ENCODE peak calls at places on chromosomes 13 and 19, in four cellular contexts. R, B, D and M are unnamed samples.

GRCh38 chr13:109971745-109972090 is 185.3 kb upstream of the IRS2 start:
- DNase-seq in R (peak; percentile 3), B (peak; percentile 66), D (no peak), M (no peak)

GRCh38 chr19:5957132-5957531 is 20.8 kb downstream of the RANBP3 start:
- DNase-seq in R (no peak), B (peak; percentile 58), D (no peak), M (no peak)

GRCh38 chr19:1826557-1827521 is 14.8 kb upstream of the ATP8B3 start:
- DNase-seq in R (no peak), B (no peak), D (no peak), M (no peak)

GRCh38 chr19:48342841-48343540 is 17.6 kb downstream of the EMP3 start:
- DNase-seq in R (peak; percentile 73), B (peak; percentile 57), D (no peak), M (peak; percentile 46)

GRCh38 chr13:40983269-40983668 is 35.8 kb downstream of the ELF1 start:
- DNase-seq in R (peak; percentile 57), B (peak; percentile 58), D (no peak), M (no peak)

GRCh38 chr19:35858311-35858710 is 1.6 kb downstream of the KIRREL2 start:
- DNase-seq in R (no peak), B (no peak), D (no peak), M (no peak)

GRCh38 chr13:68291595-68291994 is 1061.5 kb upstream of the PCDH9 start:
- DNase-seq in R (no peak), B (no peak), D (no peak), M (no peak)

GRCh38 chr19:6423499-6424189 is 967 bp downstream of the KHSRP start:
- DNase-seq in R (peak; percentile 60), B (peak; percentile 33), D (no peak), M (peak; percentile 47)

GRCh38 chr13:29937836-29938235 is 87.4 kb upstream of the UBL3 start:
- DNase-seq in R (no peak), B (no peak), D (no peak), M (no peak)

DNA sequence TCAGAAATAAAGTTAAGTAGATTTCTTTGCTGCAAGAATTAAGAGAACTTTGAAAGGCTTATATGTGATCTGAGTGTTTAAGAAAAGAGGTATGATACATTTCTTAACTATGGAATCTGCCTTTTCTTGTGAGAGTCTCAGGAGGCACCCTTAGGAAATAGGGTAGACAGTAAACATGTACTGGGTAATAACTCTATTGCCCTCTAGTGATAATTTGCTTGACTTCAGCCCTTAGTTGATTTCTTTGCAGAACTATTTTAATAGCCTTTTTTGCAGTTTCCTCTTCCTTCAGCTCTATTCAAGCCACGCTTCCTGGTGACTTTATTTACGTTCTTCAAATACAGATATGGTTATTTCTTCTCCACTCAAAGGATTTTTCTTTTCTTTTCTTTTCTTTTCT is 37.0 kb upstream of the CCNA1 start:
- DNase-seq in R (peak; percentile 81), B (peak; percentile 53), D (no peak), M (peak; percentile 84)
- TF ChIP-seq CTCF in R (peak; percentile 60), B (peak; percentile 37), D (no peak), M (peak; percentile 77)

GRCh38 chr13:114237415-114238112 is 2.9 kb downstream of the CDC16 start:
- DNase-seq in R (no peak), B (no peak), D (no peak), M (no peak)

GRCh38 chr13:114234266-114234644 is 442 bp upstream of the CDC16 start:
- DNase-seq in R (no peak), B (no peak), D (no peak), M (no peak)

GRCh38 chr13:114236224-114236623 is 1.5 kb downstream of the CDC16 start:
- DNase-seq in R (no peak), B (no peak), D (no peak), M (no peak)

GRCh38 chr13:114235697-114236096 is 1.0 kb downstream of the CDC16 start:
- DNase-seq in R (no peak), B (peak; percentile 22), D (no peak), M (no peak)

DNA sequence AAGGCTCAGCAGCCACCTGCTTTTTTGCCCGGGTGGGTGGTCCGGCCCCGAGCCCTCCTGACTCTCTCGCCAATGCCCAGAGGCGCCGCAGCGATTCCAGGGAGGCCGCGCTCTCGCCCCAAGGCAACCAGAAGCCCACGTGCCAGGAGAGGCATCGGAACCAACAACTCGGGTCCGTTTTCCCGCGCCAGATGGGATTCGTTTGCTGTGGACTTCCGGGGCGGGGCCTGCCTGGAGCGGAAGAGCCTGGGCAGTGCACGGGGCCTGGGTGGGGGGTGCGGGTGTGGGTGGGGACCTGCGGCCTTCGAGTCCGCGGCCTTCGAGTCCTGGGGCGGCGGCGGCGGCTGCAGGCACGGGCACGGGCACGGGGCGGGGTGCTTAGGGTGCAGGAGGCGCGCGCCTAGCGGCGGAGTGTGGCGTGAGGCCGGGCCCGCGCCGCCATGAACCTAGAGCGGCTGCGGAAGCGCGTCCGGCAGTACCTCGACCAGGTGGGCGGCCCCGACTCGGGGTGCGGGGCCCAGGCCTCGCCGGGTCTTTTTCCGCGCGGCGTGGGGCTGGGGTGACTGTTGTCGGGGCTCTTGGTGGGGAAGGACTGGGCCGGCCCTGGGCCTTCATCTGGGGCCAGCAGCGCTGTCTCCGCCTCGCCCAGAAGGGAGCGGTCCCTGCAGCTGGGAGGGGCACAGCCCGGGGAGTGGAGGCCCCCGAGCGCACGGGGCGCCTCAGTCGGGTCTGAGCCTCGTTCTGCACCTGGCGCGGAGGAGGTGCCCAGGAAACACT is at the start of gene CDC16:
- DNase-seq in R (peak; percentile 92), B (peak; percentile 65), D (peak; percentile 95), M (peak; percentile 91)
- TF ChIP-seq CTCF in R (no peak), B (peak; percentile 31), D (peak; percentile 10), M (no peak)

GRCh38 chr19:42111811-42112210 is 20.4 kb downstream of the POU2F2 start:
- DNase-seq in R (peak; percentile 68), B (peak; percentile 93), D (no peak), M (peak; percentile 87)

GRCh38 chr19:42115705-42116104 is 16.5 kb downstream of the POU2F2 start:
- DNase-seq in R (no peak), B (no peak), D (no peak), M (no peak)

GRCh38 chr19:42114412-42114811 is 17.8 kb downstream of the POU2F2 start:
- DNase-seq in R (no peak), B (no peak), D (no peak), M (no peak)

GRCh38 chr19:42115219-42115618 is 17.0 kb downstream of the POU2F2 start:
- DNase-seq in R (no peak), B (no peak), D (no peak), M (peak; percentile 35)

GRCh38 chr19:42113641-42114348 is 18.5 kb downstream of the POU2F2 start:
- DNase-seq in R (peak; percentile 99), B (peak; percentile 99), D (no peak), M (peak; percentile 97)
- TF ChIP-seq CTCF in R (peak; percentile 15), B (peak; percentile 40), D (no peak), M (peak; percentile 41)

DNA sequence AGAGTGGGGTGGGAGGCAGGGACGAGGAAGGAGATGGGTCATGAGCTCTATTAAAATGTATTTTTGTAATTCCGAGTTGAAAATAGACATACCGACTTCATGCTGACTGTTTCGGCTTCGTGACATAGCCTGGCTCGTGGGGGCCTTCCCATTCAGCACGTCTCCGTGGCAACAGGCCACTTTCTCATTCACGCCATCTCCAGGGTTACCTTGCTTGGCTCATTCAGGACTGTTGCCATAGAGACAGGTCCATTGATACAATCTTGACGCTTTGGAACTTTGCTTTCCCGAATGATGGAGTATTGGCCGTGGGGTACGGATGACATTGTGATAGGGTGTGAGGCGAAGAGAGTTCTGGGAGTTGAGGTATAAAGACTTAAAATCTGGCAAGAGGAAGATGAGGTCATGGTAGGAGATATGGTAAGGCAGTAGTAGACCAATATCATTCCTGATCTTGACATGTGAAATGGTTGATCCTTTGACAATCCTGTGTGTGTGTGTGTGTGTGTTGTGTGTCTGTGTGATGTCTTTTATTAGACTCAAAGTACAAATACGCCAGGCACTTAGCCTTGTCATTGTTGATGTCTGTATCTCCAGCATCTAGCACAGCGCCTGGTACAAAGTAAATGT is 97.3 kb downstream of the CACNA1A start:
- DNase-seq in R (no peak), B (no peak), D (no peak), M (no peak)
- TF ChIP-seq CTCF in R (no peak), B (no peak), D (no peak), M (no peak)